ENCODE peak calls at places on chromosomes 1 and 21, in eight cellular contexts. One of them, this sample, is unnamed.

GRCh38 chr1:194062526-194062925 is 876.1 kb upstream of the B3GALT2 start:
- DNase-seq in psoas muscle: no peak
- DNase-seq in kidney: no peak
- DNase-seq in heart right ventricle: no peak
- DNase-seq in lung: no peak
- DNase-seq in bronchial epithelial cell: peak; percentile 85
- DNase-seq in MM.1S: no peak
- DNase-seq in tibial artery: no peak
- DNase-seq in this sample: no peak

GRCh38 chr1:42014823-42015222 is 96.1 kb upstream of the HIVEP3 start:
- DNase-seq in psoas muscle: no peak
- DNase-seq in kidney: no peak
- DNase-seq in heart right ventricle: no peak
- DNase-seq in lung: no peak
- DNase-seq in bronchial epithelial cell: no peak
- DNase-seq in MM.1S: no peak
- DNase-seq in tibial artery: no peak
- DNase-seq in this sample: no peak

GRCh38 chr1:34356862-34357261 is 180.2 kb downstream of the C1orf94 start:
- DNase-seq in psoas muscle: no peak
- DNase-seq in kidney: no peak
- DNase-seq in heart right ventricle: no peak
- DNase-seq in lung: peak; percentile 63
- DNase-seq in bronchial epithelial cell: no peak
- DNase-seq in MM.1S: no peak
- DNase-seq in tibial artery: no peak
- DNase-seq in this sample: no peak

GRCh38 chr1:117573386-117574040 is 32.3 kb upstream of the TENT5C start:
- DNase-seq in psoas muscle: no peak
- DNase-seq in kidney: no peak
- DNase-seq in heart right ventricle: no peak
- DNase-seq in lung: no peak
- DNase-seq in bronchial epithelial cell: peak; percentile 27
- DNase-seq in MM.1S: no peak
- DNase-seq in tibial artery: no peak
- DNase-seq in this sample: no peak

GRCh38 chr1:157490337-157491165 is 61.8 kb downstream of the FCRL5 start:
- DNase-seq in psoas muscle: peak; percentile 35
- DNase-seq in kidney: no peak
- DNase-seq in heart right ventricle: peak; percentile 46
- DNase-seq in lung: peak; percentile 75
- DNase-seq in bronchial epithelial cell: peak; percentile 32
- DNase-seq in MM.1S: peak; percentile 87
- DNase-seq in tibial artery: no peak
- DNase-seq in this sample: no peak

GRCh38 chr1:207844374-207844773 is 66.6 kb downstream of the CD34 start:
- DNase-seq in psoas muscle: no peak
- DNase-seq in kidney: no peak
- DNase-seq in heart right ventricle: no peak
- DNase-seq in lung: no peak
- DNase-seq in bronchial epithelial cell: no peak
- DNase-seq in MM.1S: no peak
- DNase-seq in tibial artery: no peak
- DNase-seq in this sample: no peak

GRCh38 chr1:22687191-22687590 is 23.4 kb upstream of the EPHB2 start:
- DNase-seq in psoas muscle: no peak
- DNase-seq in kidney: no peak
- DNase-seq in heart right ventricle: no peak
- DNase-seq in lung: no peak
- DNase-seq in bronchial epithelial cell: no peak
- DNase-seq in MM.1S: no peak
- DNase-seq in tibial artery: no peak
- DNase-seq in this sample: no peak

GRCh38 chr21:37130971-37131370 is 57.9 kb downstream of the TTC3 start:
- DNase-seq in psoas muscle: no peak
- DNase-seq in kidney: no peak
- DNase-seq in heart right ventricle: no peak
- DNase-seq in lung: no peak
- DNase-seq in bronchial epithelial cell: peak; percentile 83
- DNase-seq in MM.1S: no peak
- DNase-seq in tibial artery: no peak
- DNase-seq in this sample: no peak

GRCh38 chr1:247812637-247813036 is 11.3 kb downstream of the OR14A16 start:
- DNase-seq in psoas muscle: no peak
- DNase-seq in kidney: no peak
- DNase-seq in heart right ventricle: no peak
- DNase-seq in lung: no peak
- DNase-seq in bronchial epithelial cell: no peak
- DNase-seq in MM.1S: no peak
- DNase-seq in tibial artery: no peak
- DNase-seq in this sample: no peak

GRCh38 chr1:211241071-211241470 is 18.1 kb upstream of the RCOR3 start:
- DNase-seq in psoas muscle: no peak
- DNase-seq in kidney: no peak
- DNase-seq in heart right ventricle: no peak
- DNase-seq in lung: no peak
- DNase-seq in bronchial epithelial cell: no peak
- DNase-seq in MM.1S: no peak
- DNase-seq in tibial artery: no peak
- DNase-seq in this sample: no peak

GRCh38 chr1:43063394-43064219 is 104.9 kb upstream of the SLC2A1 start:
- DNase-seq in psoas muscle: no peak
- DNase-seq in kidney: no peak
- DNase-seq in heart right ventricle: no peak
- DNase-seq in lung: no peak
- DNase-seq in bronchial epithelial cell: no peak
- DNase-seq in MM.1S: no peak
- DNase-seq in tibial artery: no peak
- DNase-seq in this sample: no peak

GRCh38 chr1:36115200-36115669 is 9.8 kb downstream of the COL8A2 start:
- DNase-seq in psoas muscle: peak; percentile 51
- DNase-seq in kidney: no peak
- DNase-seq in heart right ventricle: no peak
- DNase-seq in lung: no peak
- DNase-seq in bronchial epithelial cell: no peak
- DNase-seq in MM.1S: no peak
- DNase-seq in tibial artery: peak; percentile 93
- DNase-seq in this sample: no peak

GRCh38 chr1:108142773-108143394 is 57.3 kb downstream of the SLC25A24 start:
- DNase-seq in psoas muscle: no peak
- DNase-seq in kidney: no peak
- DNase-seq in heart right ventricle: no peak
- DNase-seq in lung: no peak
- DNase-seq in bronchial epithelial cell: peak; percentile 69
- DNase-seq in MM.1S: no peak
- DNase-seq in tibial artery: no peak
- DNase-seq in this sample: no peak

GRCh38 chr1:235074335-235075120 is 54.1 kb downstream of the TOMM20 start:
- DNase-seq in psoas muscle: peak; percentile 55
- DNase-seq in kidney: peak; percentile 67
- DNase-seq in heart right ventricle: peak; percentile 44
- DNase-seq in lung: no peak
- DNase-seq in bronchial epithelial cell: peak; percentile 81
- DNase-seq in MM.1S: peak; percentile 78
- DNase-seq in tibial artery: no peak
- DNase-seq in this sample: no peak

GRCh38 chr1:47661065-47661464 is 223.2 kb downstream of the FOXD2 start:
- DNase-seq in psoas muscle: no peak
- DNase-seq in kidney: no peak
- DNase-seq in heart right ventricle: no peak
- DNase-seq in lung: no peak
- DNase-seq in bronchial epithelial cell: no peak
- DNase-seq in MM.1S: no peak
- DNase-seq in tibial artery: peak; percentile 32
- DNase-seq in this sample: no peak

GRCh38 chr1:116741781-116742565 is 12.3 kb upstream of the CD2 start:
- DNase-seq in psoas muscle: no peak
- DNase-seq in kidney: no peak
- DNase-seq in heart right ventricle: no peak
- DNase-seq in lung: no peak
- DNase-seq in bronchial epithelial cell: no peak
- DNase-seq in MM.1S: no peak
- DNase-seq in tibial artery: no peak
- DNase-seq in this sample: no peak

GRCh38 chr1:211520641-211521040 is 28.7 kb upstream of the RD3 start:
- DNase-seq in psoas muscle: no peak
- DNase-seq in kidney: no peak
- DNase-seq in heart right ventricle: no peak
- DNase-seq in lung: no peak
- DNase-seq in bronchial epithelial cell: peak; percentile 27
- DNase-seq in MM.1S: no peak
- DNase-seq in tibial artery: no peak
- DNase-seq in this sample: no peak

GRCh38 chr21:23799376-23799775 is 1807.9 kb downstream of the MRPL39 start:
- DNase-seq in psoas muscle: no peak
- DNase-seq in kidney: no peak
- DNase-seq in heart right ventricle: no peak
- DNase-seq in lung: no peak
- DNase-seq in bronchial epithelial cell: no peak
- DNase-seq in MM.1S: no peak
- DNase-seq in tibial artery: no peak
- DNase-seq in this sample: no peak
- H3K4me3 ChIP-seq in psoas muscle: no peak overlapping the region
- H3K4me3 ChIP-seq in kidney: no peak overlapping the region
- H3K4me3 ChIP-seq in heart right ventricle: no peak overlapping the region
- H3K4me3 ChIP-seq in lung: no peak overlapping the region
- H3K4me3 ChIP-seq in bronchial epithelial cell: no peak overlapping the region
- H3K4me3 ChIP-seq in MM.1S: no peak overlapping the region
- H3K4me3 ChIP-seq in tibial artery: no peak overlapping the region
- H3K4me3 ChIP-seq in this sample: no peak overlapping the region

DNA sequence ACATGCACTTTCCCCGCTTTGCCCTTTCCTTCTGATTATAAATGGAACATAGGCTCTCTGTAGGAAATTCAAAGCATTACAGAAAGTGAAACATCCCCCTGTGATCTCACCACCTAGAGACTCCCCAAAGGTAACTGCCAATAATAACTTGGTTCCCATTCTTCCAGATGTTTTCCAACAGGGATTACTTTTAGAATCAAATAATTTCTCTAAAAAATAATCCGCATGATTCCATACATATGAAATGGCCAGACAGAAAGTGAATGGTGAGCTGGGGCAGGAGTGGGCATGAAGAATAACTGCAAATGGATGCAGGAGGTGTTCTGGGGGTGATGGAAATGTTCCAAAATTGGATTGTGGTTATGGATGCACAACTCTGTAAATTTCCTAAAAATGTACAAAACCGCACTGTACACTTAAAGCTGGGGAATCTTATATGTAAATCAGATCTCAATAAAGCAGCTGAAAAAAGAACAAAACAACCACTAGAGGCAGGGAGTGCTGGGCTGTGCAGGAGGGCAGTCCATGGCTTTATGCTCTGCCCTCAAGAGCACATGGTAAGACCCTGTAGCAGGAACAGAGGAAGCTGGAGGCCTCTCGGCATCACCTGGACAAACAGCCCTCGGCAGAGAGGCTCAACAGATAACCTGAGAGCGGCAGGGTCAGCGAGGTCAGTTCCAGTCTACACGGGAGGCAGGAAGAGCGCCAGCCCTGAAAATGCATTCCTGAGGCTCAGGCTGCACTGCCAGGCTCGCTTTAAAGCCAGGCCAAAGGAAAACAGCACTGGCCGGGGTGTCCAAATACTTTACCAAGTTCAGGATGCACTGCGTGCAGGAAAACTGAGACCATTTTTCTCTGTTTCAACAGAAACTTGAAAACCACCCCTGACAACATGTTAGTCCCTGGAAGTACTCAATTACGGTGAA is 39.7 kb downstream of the CAPZB start:
- DNase-seq in psoas muscle: no peak
- DNase-seq in kidney: no peak
- DNase-seq in heart right ventricle: peak; percentile 41
- DNase-seq in lung: no peak
- DNase-seq in bronchial epithelial cell: no peak
- DNase-seq in MM.1S: no peak
- DNase-seq in tibial artery: no peak
- DNase-seq in this sample: no peak
- TF ChIP-seq CTCF in psoas muscle: peak; percentile 19
- TF ChIP-seq CTCF in kidney: peak; percentile 9
- TF ChIP-seq CTCF in heart right ventricle: no peak
- TF ChIP-seq CTCF in lung: no peak
- TF ChIP-seq CTCF in bronchial epithelial cell: peak; percentile 33
- TF ChIP-seq CTCF in MM.1S: no peak
- TF ChIP-seq CTCF in tibial artery: peak; percentile 18
- TF ChIP-seq CTCF in this sample: peak; percentile 44

DNA sequence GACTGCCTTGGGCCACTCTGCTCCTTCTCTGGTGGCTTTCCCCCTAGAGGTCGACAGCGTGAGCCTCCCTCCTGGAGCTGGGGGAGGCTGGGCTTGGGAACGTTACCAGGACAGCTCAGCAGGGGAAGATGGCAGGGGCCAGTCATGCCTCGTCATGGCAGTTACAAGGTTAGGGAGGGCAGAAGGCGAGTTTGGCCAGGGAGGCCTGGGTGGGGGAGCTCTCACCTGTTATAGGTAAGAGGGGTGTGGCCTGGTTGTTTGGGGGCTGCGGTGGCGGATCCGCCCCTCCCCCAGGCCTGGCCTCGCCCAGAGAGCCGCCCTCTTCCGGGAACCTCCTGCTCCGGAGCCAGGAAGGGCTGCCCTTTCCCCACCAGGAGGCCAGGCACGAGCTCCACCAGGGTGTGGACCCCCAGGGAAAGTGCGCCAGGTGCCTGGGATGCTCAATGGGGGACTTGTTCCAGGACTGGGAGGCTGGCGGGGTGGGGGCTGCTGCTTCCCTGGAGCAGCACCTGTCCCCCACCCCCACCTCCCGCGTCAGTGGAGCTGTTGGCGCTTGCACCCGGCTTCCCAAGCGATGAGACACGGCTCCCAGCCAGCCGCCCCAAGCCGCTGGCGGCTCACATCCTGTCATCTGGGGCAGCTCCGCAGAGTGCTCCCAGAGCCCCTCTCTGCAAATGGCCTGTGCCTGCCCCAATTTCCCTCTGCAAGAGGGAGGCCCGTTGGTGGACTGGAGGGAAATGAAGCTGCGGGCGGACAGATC is 23.6 kb upstream of the PKP1 start:
- DNase-seq in psoas muscle: no peak
- DNase-seq in kidney: peak; percentile 79
- DNase-seq in heart right ventricle: no peak
- DNase-seq in lung: no peak
- DNase-seq in bronchial epithelial cell: peak; percentile 82
- DNase-seq in MM.1S: no peak
- DNase-seq in tibial artery: no peak
- DNase-seq in this sample: no peak
- H3K4me3 ChIP-seq in psoas muscle: no peak overlapping the region
- H3K4me3 ChIP-seq in kidney: no peak overlapping the region
- H3K4me3 ChIP-seq in heart right ventricle: no peak overlapping the region
- H3K4me3 ChIP-seq in lung: no peak overlapping the region
- H3K4me3 ChIP-seq in bronchial epithelial cell: peak overlapping the region; percentile 30
- H3K4me3 ChIP-seq in MM.1S: no peak overlapping the region
- H3K4me3 ChIP-seq in tibial artery: no peak overlapping the region
- H3K4me3 ChIP-seq in this sample: peak overlapping the region; percentile 47

DNA sequence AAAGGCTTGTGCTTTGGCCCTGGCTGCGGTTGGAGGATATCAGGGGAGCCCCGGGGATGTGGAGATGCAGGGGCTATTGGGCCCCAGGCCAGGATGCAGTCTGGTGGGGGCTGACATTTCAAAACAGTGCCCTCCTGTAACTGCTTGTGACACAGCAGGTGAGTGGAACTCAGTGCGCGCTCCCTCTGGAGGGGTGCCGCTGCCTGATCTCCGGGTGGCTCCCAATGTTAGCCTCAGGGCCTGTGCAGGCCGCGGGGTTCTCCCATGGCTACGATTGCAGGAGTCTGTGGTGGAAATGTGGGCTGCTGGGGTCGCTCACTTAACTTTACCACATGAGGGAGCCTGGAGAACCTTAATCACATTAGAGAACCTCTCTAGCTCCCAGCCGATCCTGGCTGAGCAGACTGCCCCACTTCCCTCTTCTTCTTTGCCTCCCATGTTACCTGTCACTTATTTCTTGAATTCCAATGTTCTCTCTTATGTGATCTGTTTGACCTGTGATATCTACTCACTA is 163.2 kb downstream of the FMN2 start:
- DNase-seq in psoas muscle: no peak
- DNase-seq in kidney: peak; percentile 63
- DNase-seq in heart right ventricle: peak; percentile 4
- DNase-seq in lung: no peak
- DNase-seq in bronchial epithelial cell: no peak
- DNase-seq in MM.1S: no peak
- DNase-seq in tibial artery: no peak
- DNase-seq in this sample: no peak
- TF ChIP-seq CTCF in psoas muscle: no peak
- TF ChIP-seq CTCF in kidney: no peak
- TF ChIP-seq CTCF in heart right ventricle: no peak
- TF ChIP-seq CTCF in lung: no peak
- TF ChIP-seq CTCF in bronchial epithelial cell: no peak
- TF ChIP-seq CTCF in MM.1S: no peak
- TF ChIP-seq CTCF in tibial artery: no peak
- TF ChIP-seq CTCF in this sample: no peak

This sample was measured in epithelial cell of proximal tubule.